ENCODE peak calls at places on chromosome X, in four cellular contexts. N is iris pigment epithelial cell, T is glutamatergic neuron, S is Daoy. Q is an unnamed sample.
A peak's percentile ranks its signal among the peaks of the same experiment; 100 is the strongest.

GRCh38 chrX:135257469-135257868 is 5.6 kb downstream of the ETDA start:
- DNase-seq in N (no peak), T (no peak), S (no peak), Q (peak; percentile 50)

GRCh38 chrX:70998402-70999027 is 67.6 kb upstream of the SLC7A3 start:
- DNase-seq in N (peak; percentile 56), T (no peak), S (peak; percentile 15), Q (no peak)

GRCh38 chrX:40663880-40664630 is 16.7 kb upstream of the CXorf38 start:
- DNase-seq in N (peak; percentile 58), T (no peak), S (no peak), Q (no peak)

GRCh38 chrX:118153270-118153669 is 36.7 kb upstream of the KLHL13 start:
- DNase-seq in N (no peak), T (no peak), S (no peak), Q (no peak)

GRCh38 chrX:41164469-41164868 is 79.2 kb downstream of the USP9X start:
- DNase-seq in N (no peak), T (no peak), S (no peak), Q (no peak)

GRCh38 chrX:22952011-22952410 is 47.7 kb upstream of the DDX53 start:
- DNase-seq in N (peak; percentile 62), T (no peak), S (peak; percentile 36), Q (no peak)

GRCh38 chrX:147570483-147570882 is 341.2 kb upstream of the FMR1 start:
- DNase-seq in N (peak; percentile 2), T (no peak), S (no peak), Q (no peak)

GRCh38 chrX:107935200-107935599 is 47.0 kb downstream of the TEX13B start:
- DNase-seq in N (peak; percentile 49), T (no peak), S (peak; percentile 66), Q (no peak)

GRCh38 chrX:24339911-24340310 is 20.5 kb upstream of the SUPT20HL1 start:
- DNase-seq in N (peak; percentile 27), T (no peak), S (no peak), Q (no peak)

GRCh38 chrX:54540289-54540688 is 10.3 kb downstream of the GNL3L start:
- DNase-seq in N (peak; percentile 79), T (no peak), S (no peak), Q (peak; percentile 42)

GRCh38 chrX:103513067-103513466 is 6.2 kb downstream of the RAB40A start:
- DNase-seq in N (no peak), T (no peak), S (no peak), Q (no peak)

GRCh38 chrX:7889680-7890079 is 37.5 kb downstream of the PNPLA4 start:
- DNase-seq in N (peak; percentile 46), T (no peak), S (no peak), Q (no peak)

GRCh38 chrX:153641575-153642312 is 5.3 kb upstream of the DUSP9 start:
- DNase-seq in N (no peak), T (peak; percentile 36), S (no peak), Q (peak; percentile 20)

GRCh38 chrX:31213941-31214340 is 142.1 kb upstream of the FTHL17 start:
- DNase-seq in N (peak; percentile 24), T (no peak), S (no peak), Q (no peak)

GRCh38 chrX:66017659-66018170 is 22.2 kb downstream of the VSIG4 start:
- DNase-seq in N (no peak), T (no peak), S (no peak), Q (no peak)

GRCh38 chrX:9902651-9903050 is 64.5 kb upstream of the CLDN34 start:
- DNase-seq in N (no peak), T (no peak), S (peak; percentile 70), Q (peak; percentile 47)

GRCh38 chrX:132023896-132024386 is 839 bp downstream of the STK26 start:
- DNase-seq in N (no peak), T (no peak), S (peak; percentile 55), Q (no peak)

GRCh38 chrX:114077773-114078172 is 506.1 kb upstream of the HTR2C start:
- DNase-seq in N (no peak), T (no peak), S (no peak), Q (no peak)

GRCh38 chrX:151818828-151819227 is 84.3 kb downstream of the CNGA2 start:
- DNase-seq in N (no peak), T (no peak), S (no peak), Q (no peak)

GRCh38 chrX:39905475-39905889 is 192.3 kb downstream of the BCOR start:
- DNase-seq in N (no peak), T (no peak), S (no peak), Q (no peak)

GRCh38 chrX:105821471-105822081 is 763 bp upstream of the NRK start:
- DNase-seq in N (peak; percentile 51), T (peak; percentile 32), S (peak; percentile 46), Q (peak; percentile 51)

GRCh38 chrX:37371578-37371981 is 22.4 kb downstream of the PRRG1 start:
- DNase-seq in N (no peak), T (no peak), S (peak; percentile 6), Q (no peak)

GRCh38 chrX:80876877-80877276 is 67.2 kb upstream of the BRWD3 start:
- DNase-seq in N (peak; percentile 46), T (no peak), S (no peak), Q (no peak)

GRCh38 chrX:110219920-110220319 is 98.0 kb downstream of the AMMECR1 start:
- DNase-seq in N (peak; percentile 51), T (no peak), S (peak; percentile 6), Q (no peak)

GRCh38 chrX:45952030-45952429 is 593.2 kb downstream of the ZNF674 start:
- DNase-seq in N (no peak), T (no peak), S (no peak), Q (no peak)

GRCh38 chrX:101029665-101030064 is 22.2 kb downstream of the TRMT2B start:
- DNase-seq in N (no peak), T (no peak), S (no peak), Q (no peak)

GRCh38 chrX:120790118-120790517 is 85.5 kb downstream of the CT47B1 start:
- DNase-seq in N (peak; percentile 82), T (no peak), S (peak; percentile 48), Q (no peak)

GRCh38 chrX:15600745-15601144 is at the start of gene ACE2:
- DNase-seq in N (no peak), T (no peak), S (no peak), Q (no peak)

GRCh38 chrX:72714471-72714916 is 388 bp upstream of the PHKA1 start:
- DNase-seq in N (peak; percentile 73), T (peak; percentile 52), S (peak; percentile 61), Q (peak; percentile 88)

GRCh38 chrX:49316085-49316484 is 5.8 kb upstream of the GAGE12J start:
- DNase-seq in N (no peak), T (no peak), S (no peak), Q (no peak)

GRCh38 chrX:80246273-80246672 is 174.0 kb upstream of the TENT5D start:
- DNase-seq in N (no peak), T (no peak), S (no peak), Q (no peak)

GRCh38 chrX:115894087-115894486 is 276.5 kb upstream of the AGTR2 start:
- DNase-seq in N (peak; percentile 10), T (no peak), S (peak; percentile 14), Q (no peak)